ENCODE peak calls at places on chromosomes 13 and 19, in four cellular contexts. N is trophoblast cell, P is ascending aorta, D is small intestine. O is an unnamed sample.

GRCh38 chr19:53810891-53811290 is 13.2 kb downstream of the NLRP12 start:
- DNase-seq in N (no peak), P (no peak), D (no peak), O (no peak)

GRCh38 chr19:44871809-44872208 is 19.2 kb upstream of the TOMM40 start:
- DNase-seq in N (no peak), P (no peak), D (no peak), O (no peak)

GRCh38 chr13:113411216-113412023 is 41.9 kb downstream of the ADPRHL1 start:
- DNase-seq in N (peak; percentile 42), P (peak; percentile 93), D (no peak), O (peak; percentile 8)

GRCh38 chr13:75308222-75308621 is 173.7 kb downstream of the TBC1D4 start:
- DNase-seq in N (no peak), P (no peak), D (no peak), O (no peak)

GRCh38 chr19:30878456-30878855 is 470.8 kb downstream of the TSHZ3 start:
- DNase-seq in N (no peak), P (no peak), D (no peak), O (no peak)

GRCh38 chr13:91326156-91326555 is 21.3 kb upstream of the MIR17HG start:
- DNase-seq in N (no peak), P (no peak), D (no peak), O (no peak)

GRCh38 chr13:59641261-59641660 is 522.5 kb downstream of the DIAPH3 start:
- DNase-seq in N (no peak), P (no peak), D (no peak), O (no peak)

GRCh38 chr19:21463449-21464105 is 41.8 kb upstream of the ZNF429 start:
- DNase-seq in N (peak; percentile 88), P (no peak), D (no peak), O (no peak)

GRCh38 chr13:73059460-73060250 is 850 bp downstream of the KLF5 start:
- DNase-seq in N (peak; percentile 64), P (peak; percentile 66), D (peak; percentile 44), O (no peak)

GRCh38 chr19:4791183-4792018 is at the start of gene FEM1A:
- DNase-seq in N (peak; percentile 100), P (peak; percentile 100), D (peak; percentile 100), O (peak; percentile 100)

GRCh38 chr19:18635831-18636182 is 1.0 kb upstream of the KLHL26 start:
- DNase-seq in N (no peak), P (no peak), D (no peak), O (no peak)

GRCh38 chr13:96991072-96991471 is 3.2 kb downstream of the OXGR1 start:
- DNase-seq in N (no peak), P (no peak), D (no peak), O (no peak)

GRCh38 chr13:19927117-19927734 is 31.3 kb upstream of the ZMYM2 start:
- DNase-seq in N (peak; percentile 8), P (no peak), D (peak; percentile 40), O (peak; percentile 63)

GRCh38 chr13:41934994-41935393 is 25.9 kb downstream of the VWA8 start:
- DNase-seq in N (no peak), P (no peak), D (peak; percentile 15), O (no peak)

GRCh38 chr19:51439021-51439465 is 19.2 kb downstream of the SIGLEC8 start:
- DNase-seq in N (no peak), P (no peak), D (peak; percentile 82), O (peak; percentile 2)

GRCh38 chr19:6752257-6753177 is 13.0 kb downstream of the TRIP10 start:
- DNase-seq in N (no peak), P (no peak), D (peak; percentile 94), O (no peak)

GRCh38 chr19:57245959-57246358 is 5.5 kb downstream of the ZNF805 start:
- DNase-seq in N (no peak), P (no peak), D (no peak), O (no peak)

GRCh38 chr19:44677019-44677809 is 5.9 kb downstream of the CEACAM19 start:
- DNase-seq in N (peak; percentile 94), P (no peak), D (no peak), O (peak; percentile 56)

GRCh38 chr13:95099541-95099940 is 201.7 kb downstream of the ABCC4 start:
- DNase-seq in N (no peak), P (no peak), D (no peak), O (peak; percentile 95)

GRCh38 chr19:41872384-41872774 is 4.7 kb upstream of the CD79A start:
- DNase-seq in N (no peak), P (no peak), D (no peak), O (no peak)

GRCh38 chr19:29775575-29775900 is 36.3 kb upstream of the CCNE1 start:
- DNase-seq in N (no peak), P (no peak), D (no peak), O (no peak)

GRCh38 chr13:40549500-40550094 is 116.8 kb downstream of the FOXO1 start:
- DNase-seq in N (no peak), P (peak; percentile 74), D (no peak), O (no peak)

GRCh38 chr19:54299515-54299914 is 13.5 kb downstream of the LILRA5 start:
- DNase-seq in N (no peak), P (no peak), D (no peak), O (no peak)

GRCh38 chr19:3617463-3617862 is 9.1 kb downstream of the CACTIN start:
- DNase-seq in N (no peak), P (no peak), D (no peak), O (no peak)

DNA sequence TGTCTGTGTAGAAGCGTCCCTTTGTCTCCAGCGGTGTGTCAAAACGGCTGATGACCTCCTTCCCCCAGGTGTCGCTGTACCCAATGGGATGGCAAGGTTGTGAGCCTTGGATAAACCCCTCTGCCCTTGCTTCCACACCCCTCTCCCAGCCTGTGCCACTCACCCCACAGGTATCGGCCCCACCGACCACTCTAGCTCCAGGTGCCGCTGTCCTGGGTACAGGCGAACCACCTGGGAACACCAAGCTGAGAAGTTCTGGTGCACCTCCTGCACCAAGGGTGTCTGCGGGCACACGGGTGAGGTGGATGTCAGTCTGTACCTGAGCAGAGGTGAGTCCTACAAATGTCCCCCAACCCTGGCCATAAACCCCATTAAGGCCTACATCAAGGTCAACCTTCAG is 16.6 kb downstream of the MAN2B1 start:
- DNase-seq in N (no peak), P (no peak), D (no peak), O (no peak)
- H3K36me3 ChIP-seq in N (peaks cover 18% of the 10 kb centered on the region), P (peaks cover 8% of the 10 kb centered on the region), D (no peaks in the 10 kb centered on the region), O (no peaks in the 10 kb centered on the region)

DNA sequence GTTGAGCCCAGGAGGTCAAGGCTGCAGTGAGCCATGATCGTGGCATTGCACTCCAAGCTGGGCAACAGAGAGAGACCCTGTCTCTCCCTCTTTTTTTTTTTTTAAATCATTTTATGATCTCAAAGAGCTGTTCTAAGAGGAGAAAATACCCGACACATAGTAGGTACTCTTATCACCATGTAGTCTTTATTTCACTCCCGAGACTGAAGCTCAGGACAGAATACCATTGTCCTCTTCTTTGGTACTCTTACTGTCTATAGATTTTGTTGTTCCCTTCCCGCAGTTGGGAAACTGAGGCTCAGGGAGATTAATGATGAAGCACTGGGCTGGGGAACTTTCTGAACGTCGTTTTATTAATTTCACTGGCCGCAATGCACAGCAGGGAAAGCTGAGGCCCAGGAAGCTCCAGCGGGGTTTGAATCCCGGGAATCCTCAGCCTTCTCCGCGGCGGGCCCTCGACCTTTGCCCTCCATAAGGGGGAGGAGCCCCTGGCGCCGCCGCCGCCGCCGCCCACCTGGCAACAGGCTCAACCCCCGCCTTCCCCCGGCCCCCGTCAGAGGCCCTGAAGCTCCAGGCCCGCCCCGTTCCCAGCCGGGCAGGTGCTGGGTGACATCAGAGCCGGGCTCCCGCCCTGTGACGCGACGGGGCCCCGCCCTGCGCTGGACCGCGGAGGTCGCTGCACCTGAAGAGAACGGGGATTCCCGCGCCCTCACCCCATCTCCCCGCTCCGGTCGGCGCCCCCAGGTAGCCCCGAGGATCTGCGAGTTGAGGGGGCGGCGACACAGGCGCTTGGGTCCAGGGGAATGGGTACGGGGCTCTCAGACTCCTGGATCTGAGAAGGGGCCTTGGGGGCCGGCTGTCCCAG is 1.6 kb downstream of the MYH14 start:
- DNase-seq in N (peak; percentile 8), P (no peak), D (peak; percentile 96), O (no peak)
- H3K36me3 ChIP-seq in N (no peaks in the 10 kb centered on the region), P (no peaks in the 10 kb centered on the region), D (no peaks in the 10 kb centered on the region), O (no peaks in the 10 kb centered on the region)

GRCh38 chr19:16516381-16516780 is 20.2 kb downstream of the C19orf44 start:
- DNase-seq in N (no peak), P (no peak), D (peak; percentile 53), O (no peak)

GRCh38 chr19:16516923-16517610 is 20.9 kb downstream of the C19orf44 start:
- DNase-seq in N (peak; percentile 23), P (no peak), D (no peak), O (no peak)

GRCh38 chr19:16518483-16519229 is 22.5 kb downstream of the C19orf44 start:
- DNase-seq in N (no peak), P (no peak), D (no peak), O (no peak)

GRCh38 chr19:16519230-16519687 is 23.0 kb downstream of the CHERP start:
- DNase-seq in N (no peak), P (no peak), D (no peak), O (no peak)

DNA sequence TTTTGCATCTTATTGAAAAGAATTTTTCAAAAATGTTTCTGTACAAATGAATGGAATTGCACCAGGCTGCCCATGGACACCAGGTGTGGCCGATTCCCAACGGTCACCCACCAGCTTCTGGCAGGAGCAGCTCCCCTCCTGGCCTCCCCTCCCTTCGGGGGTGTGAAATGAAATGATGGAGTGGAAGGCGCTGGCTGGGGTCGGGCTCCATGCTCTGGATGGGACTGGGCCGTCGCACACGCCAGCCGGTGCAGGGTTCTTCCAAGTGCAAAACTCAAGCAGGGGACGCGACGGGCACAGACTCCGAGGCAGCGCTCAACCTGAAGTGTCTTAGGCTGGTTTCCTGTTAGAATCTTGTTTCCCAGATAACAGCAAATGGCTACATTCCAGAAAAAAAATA is 21.9 kb downstream of the C19orf44 start:
- DNase-seq in N (no peak), P (no peak), D (no peak), O (no peak)
- H3K36me3 ChIP-seq in N (peaks cover 71% of the 10 kb centered on the region), P (peaks cover 55% of the 10 kb centered on the region), D (peaks cover 22% of the 10 kb centered on the region), O (peaks cover 28% of the 10 kb centered on the region)

GRCh38 chr13:77172650-77173049 is 145.7 kb upstream of the FBXL3 start:
- DNase-seq in N (no peak), P (no peak), D (no peak), O (no peak)

GRCh38 chr13:77180011-77180410 is 146.9 kb downstream of the MYCBP2 start:
- DNase-seq in N (peak; percentile 87), P (no peak), D (no peak), O (no peak)

GRCh38 chr13:77176350-77176749 is 149.4 kb upstream of the FBXL3 start:
- DNase-seq in N (peak; percentile 86), P (no peak), D (no peak), O (peak; percentile 63)

DNA sequence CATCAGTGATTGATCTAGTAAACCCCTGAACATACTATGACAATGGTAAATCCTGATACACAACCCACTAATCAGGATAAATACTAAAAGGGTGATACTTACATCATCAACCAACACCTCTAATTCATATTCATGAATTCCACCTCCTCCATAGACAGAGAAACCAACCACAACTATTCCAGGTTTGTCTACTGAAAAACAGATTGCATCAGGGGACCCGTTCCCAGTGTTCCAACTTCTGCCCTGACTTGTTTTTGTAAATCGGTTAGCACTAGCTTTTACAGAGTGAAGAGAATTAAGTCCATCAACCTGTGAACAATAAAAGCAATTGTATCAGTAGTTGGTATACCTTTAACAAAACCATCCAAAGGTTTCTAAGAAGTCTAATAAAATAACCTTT is 149.2 kb downstream of the MYCBP2 start:
- DNase-seq in N (peak; percentile 14), P (no peak), D (no peak), O (no peak)
- H3K36me3 ChIP-seq in N (peaks cover 5% of the 10 kb centered on the region), P (peaks cover 39% of the 10 kb centered on the region), D (peaks cover 15% of the 10 kb centered on the region), O (peaks cover 1% of the 10 kb centered on the region)

O was measured in bronchial epithelial cell.